ENCODE peak calls at places on chromosomes 2 and 18, in six cellular contexts. K is thoracic aorta, B is right lobe of liver, Y is AG04450, Z is Panc1, S is natural killer cell. W is an unnamed sample.

GRCh38 chr2:101360229-101360628 is 27.1 kb downstream of the CREG2 start:
- DNase-seq in K (no peak), B (no peak), Y (no peak), Z (no peak), S (no peak), W (no peak)

GRCh38 chr18:63074987-63075404 is 244.6 kb downstream of the BCL2 start:
- DNase-seq in K (no peak), B (peak; percentile 86), Y (no peak), Z (no peak), S (peak; percentile 59), W (peak; percentile 45)

GRCh38 chr2:46095821-46096220 is 201.4 kb upstream of the EPAS1 start:
- DNase-seq in K (no peak), B (no peak), Y (no peak), Z (no peak), S (no peak), W (no peak)

GRCh38 chr2:84443477-84443876 is 15.6 kb downstream of the SUCLG1 start:
- DNase-seq in K (no peak), B (no peak), Y (no peak), Z (no peak), S (no peak), W (no peak)

GRCh38 chr2:167675906-167676305 is 571.5 kb downstream of the STK39 start:
- DNase-seq in K (no peak), B (no peak), Y (no peak), Z (no peak), S (no peak), W (no peak)

GRCh38 chr2:12177052-12177994 is 430.9 kb downstream of the LPIN1 start:
- DNase-seq in K (peak; percentile 62), B (no peak), Y (no peak), Z (peak; percentile 48), S (no peak), W (no peak)

GRCh38 chr18:79631096-79631507 is 48.5 kb upstream of the CTDP1 start:
- DNase-seq in K (no peak), B (no peak), Y (no peak), Z (no peak), S (no peak), W (no peak)

GRCh38 chr2:74072542-74072941 is 75.2 kb downstream of the BOLA3 start:
- DNase-seq in K (no peak), B (no peak), Y (no peak), Z (no peak), S (no peak), W (no peak)

GRCh38 chr2:111252436-111252835 is 131.7 kb downstream of the BCL2L11 start:
- DNase-seq in K (no peak), B (no peak), Y (no peak), Z (no peak), S (no peak), W (no peak)

GRCh38 chr2:42851186-42851585 is 58.8 kb upstream of the HAAO start:
- DNase-seq in K (no peak), B (no peak), Y (no peak), Z (no peak), S (no peak), W (no peak)
- TF ChIP-seq CTCF in K (no peak), B (no peak), Y (no peak), Z (no peak), S (no peak), W (no peak)

DNA sequence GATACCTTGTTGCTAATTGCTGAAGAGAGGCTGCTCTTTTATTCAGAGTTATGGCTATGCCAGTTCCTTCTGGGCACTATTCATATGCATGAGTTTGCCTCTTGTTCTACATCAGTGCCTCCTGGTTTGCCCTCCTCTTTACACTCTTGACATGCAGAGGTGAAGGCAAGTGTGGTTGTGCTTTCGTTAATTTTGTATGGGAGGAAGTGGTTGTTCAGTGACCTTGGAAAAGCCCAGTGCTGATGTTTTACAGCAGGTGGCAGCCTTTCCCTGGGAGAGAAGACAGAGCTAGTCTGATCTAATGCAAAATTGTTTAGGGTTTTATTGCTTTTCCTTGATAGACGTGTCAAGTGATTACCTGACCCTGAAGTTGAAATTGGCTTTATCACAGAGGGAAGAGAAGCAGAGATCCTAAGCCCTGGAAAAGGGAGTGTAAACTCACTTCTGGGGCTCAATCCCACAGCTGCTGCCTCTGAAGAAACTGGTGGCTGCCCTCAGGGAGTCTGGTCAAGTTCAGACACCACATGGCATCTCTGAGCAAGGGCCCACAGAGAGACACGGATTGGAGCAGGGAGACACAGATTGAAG is 30.5 kb upstream of the VPS54 start:
- DNase-seq in K (no peak), B (peak; percentile 73), Y (no peak), Z (peak; percentile 54), S (peak; percentile 25), W (peak; percentile 33)
- TF ChIP-seq CTCF in K (peak; percentile 79), B (peak; percentile 83), Y (peak; percentile 94), Z (peak; percentile 84), S (peak; percentile 61), W (peak; percentile 20)

GRCh38 chr2:75710220-75710576 is 517 bp downstream of the GCFC2 start:
- DNase-seq in K (no peak), B (no peak), Y (no peak), Z (no peak), S (no peak), W (no peak)

GRCh38 chr2:75705921-75706320 is 4.8 kb downstream of the GCFC2 start:
- DNase-seq in K (no peak), B (no peak), Y (no peak), Z (no peak), S (no peak), W (no peak)

GRCh38 chr2:75707901-75708300 is 2.8 kb downstream of the GCFC2 start:
- DNase-seq in K (no peak), B (no peak), Y (no peak), Z (no peak), S (no peak), W (no peak)

GRCh38 chr2:75709297-75709696 is 1.4 kb downstream of the GCFC2 start:
- DNase-seq in K (no peak), B (no peak), Y (no peak), Z (no peak), S (no peak), W (no peak)

DNA sequence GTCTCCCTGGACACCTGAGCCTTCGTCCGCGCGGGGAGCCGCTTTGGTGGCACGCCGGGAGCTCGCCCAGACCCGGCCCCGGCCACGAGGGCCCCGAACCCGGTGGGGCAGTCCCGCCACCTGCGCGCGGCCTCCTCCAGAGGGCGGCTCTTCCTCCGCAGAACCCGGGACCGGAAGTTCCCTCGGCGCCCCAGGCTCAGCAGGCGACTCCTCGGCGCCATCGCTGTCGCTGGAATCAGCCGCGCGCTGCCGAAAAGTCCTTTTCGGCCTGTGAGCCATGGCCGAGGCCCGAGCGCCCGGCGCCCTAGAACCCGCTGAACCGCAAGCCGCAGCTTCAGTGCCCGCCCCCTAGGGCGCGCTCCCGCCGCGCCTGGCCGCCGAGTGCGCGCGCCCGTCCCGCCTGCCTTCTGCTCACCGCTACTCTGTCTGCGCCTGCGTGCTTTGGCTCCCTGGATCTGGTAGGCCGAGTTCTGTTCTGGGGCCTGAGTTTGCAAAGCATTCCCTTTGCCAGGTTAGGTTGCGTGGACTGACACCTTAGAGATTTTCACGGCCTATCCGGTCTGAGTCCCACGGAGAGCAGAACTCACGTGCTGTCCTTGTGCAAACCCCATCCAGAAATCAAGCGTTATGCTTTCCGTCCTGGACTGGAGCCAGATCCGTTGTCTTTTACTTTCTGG is at the start of gene GCFC2:
- DNase-seq in K (peak; percentile 71), B (peak; percentile 94), Y (peak; percentile 51), Z (peak; percentile 41), S (peak; percentile 83), W (peak; percentile 82)
- TF ChIP-seq CTCF in K (peak; percentile 31), B (peak; percentile 58), Y (peak; percentile 47), Z (peak; percentile 63), S (peak; percentile 33), W (no peak)

DNA sequence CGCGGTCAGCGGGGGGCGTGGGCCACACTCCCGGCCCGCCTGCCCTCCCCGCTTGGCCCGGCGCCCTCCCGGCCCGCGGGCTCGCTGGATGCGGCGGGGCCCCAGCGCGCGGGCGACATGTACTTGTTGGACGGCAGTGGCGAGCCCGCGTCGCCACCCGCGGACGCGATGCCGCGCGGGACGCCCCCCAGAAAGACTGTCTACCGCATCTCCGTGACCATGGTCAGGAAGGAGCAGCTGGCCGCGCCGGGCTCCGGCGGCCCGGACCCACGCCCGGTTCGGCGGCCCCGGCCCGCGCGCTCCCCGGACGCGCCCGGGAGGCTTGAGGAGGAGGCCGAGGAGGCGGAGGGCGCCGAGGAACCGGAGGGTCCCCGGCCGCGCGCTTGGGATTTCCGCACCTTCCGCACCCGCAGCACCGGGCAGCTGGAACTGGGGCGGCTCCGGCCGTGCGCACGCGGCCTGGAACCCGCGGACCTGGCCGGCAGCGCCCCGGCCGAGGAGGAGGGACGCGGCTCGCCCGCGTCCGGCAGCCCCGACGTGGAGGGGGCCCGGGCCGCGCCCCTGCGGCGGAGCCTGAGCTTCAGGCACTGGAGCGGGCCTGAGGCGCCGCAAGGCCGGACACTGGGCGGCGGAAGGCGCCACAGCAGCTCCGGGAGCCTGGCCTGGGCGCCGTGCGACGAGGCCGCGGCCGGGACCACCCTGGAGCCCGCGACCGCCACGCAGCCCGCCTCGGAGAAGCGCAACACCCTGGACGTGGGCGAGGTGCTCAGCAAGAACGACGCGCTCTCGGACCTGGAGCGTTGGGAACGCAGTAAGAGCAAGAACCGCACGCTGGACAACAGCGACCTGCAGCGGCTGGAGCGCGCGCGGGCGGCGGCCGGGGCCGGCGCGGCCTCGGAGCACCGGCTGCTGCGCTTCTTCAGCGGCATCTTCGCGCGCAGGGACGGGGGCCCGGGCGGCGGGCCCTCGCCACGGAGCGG is 176.4 kb downstream of the AGAP1 start:
- DNase-seq in K (no peak), B (no peak), Y (peak; percentile 47), Z (no peak), S (no peak), W (no peak)
- TF ChIP-seq CTCF in K (peak; percentile 36), B (peak; percentile 50), Y (peak; percentile 61), Z (no peak), S (no peak), W (no peak)

GRCh38 chr2:69766014-69766413 is 24.1 kb downstream of the ANXA4 start:
- DNase-seq in K (no peak), B (no peak), Y (no peak), Z (no peak), S (no peak), W (no peak)

GRCh38 chr2:69764286-69765058 is 22.5 kb downstream of the ANXA4 start:
- DNase-seq in K (no peak), B (no peak), Y (no peak), Z (no peak), S (no peak), W (no peak)

GRCh38 chr2:69768789-69769188 is 26.9 kb downstream of the ANXA4 start:
- DNase-seq in K (no peak), B (no peak), Y (no peak), Z (no peak), S (no peak), W (no peak)

GRCh38 chr2:69768217-69768616 is 26.3 kb downstream of the ANXA4 start:
- DNase-seq in K (no peak), B (no peak), Y (no peak), Z (no peak), S (no peak), W (no peak)

GRCh38 chr2:69767034-69767433 is 25.1 kb downstream of the ANXA4 start:
- DNase-seq in K (no peak), B (no peak), Y (peak; percentile 79), Z (no peak), S (no peak), W (no peak)
- TF ChIP-seq CTCF in K (no peak), B (no peak), Y (peak; percentile 46), Z (no peak), S (no peak), W (no peak)

W was measured in activated B cell treated with CpG ODN at 0.5 μM for 24 hours.